ENCODE peak calls at places on chromosomes 16 and 17, in six cellular contexts. One of them, this sample, is unnamed. For H3K79me1, the result is how much of the 10 kb centered on the place peaks cover.

GRCh38 chr16:11757671-11758545 is 15.3 kb upstream of the TXNDC11 start:
- DNase-seq in trophoblast cell: no peak
- DNase-seq in H1: no peak
- DNase-seq in H9: no peak
- DNase-seq in IMR-90: peak
- DNase-seq in mesenchymal stem cell: peak
- DNase-seq in this sample: no peak

GRCh38 chr17:73754886-73755285 is 110.6 kb upstream of the SDK2 start:
- DNase-seq in H1: no peak
- DNase-seq in trophoblast cell: no peak
- DNase-seq in mesenchymal stem cell: no peak
- DNase-seq in H9: no peak
- DNase-seq in IMR-90: no peak
- DNase-seq in this sample: no peak

GRCh38 chr17:50903604-50904521 is 37.7 kb upstream of the TOB1 start:
- DNase-seq in H1: no peak
- DNase-seq in trophoblast cell: no peak
- DNase-seq in H9: no peak
- DNase-seq in IMR-90: peak
- DNase-seq in mesenchymal stem cell: peak
- DNase-seq in this sample: no peak

GRCh38 chr17:39231587-39232551 is 6.1 kb upstream of the STAC2 start:
- DNase-seq in mesenchymal stem cell: peak
- DNase-seq in H9: peak
- DNase-seq in H1: no peak
- DNase-seq in IMR-90: peak
- DNase-seq in trophoblast cell: no peak
- DNase-seq in this sample: no peak

GRCh38 chr16:87445486-87445885 is 47.3 kb downstream of the ZCCHC14 start:
- DNase-seq in trophoblast cell: no peak
- DNase-seq in H1: no peak
- DNase-seq in H9: no peak
- DNase-seq in IMR-90: peak
- DNase-seq in mesenchymal stem cell: peak
- DNase-seq in this sample: no peak

GRCh38 chr17:75785016-75785769 is 587 bp downstream of the UNK start:
- DNase-seq in IMR-90: peak
- DNase-seq in mesenchymal stem cell: peak
- DNase-seq in trophoblast cell: no peak
- DNase-seq in H1: no peak
- DNase-seq in H9: no peak
- DNase-seq in this sample: peak

GRCh38 chr16:68364601-68364998 is 53.8 kb downstream of the PRMT7 start:
- DNase-seq in H1: no peak
- DNase-seq in IMR-90: peak
- DNase-seq in H9: peak
- DNase-seq in mesenchymal stem cell: no peak
- DNase-seq in trophoblast cell: peak
- DNase-seq in this sample: no peak

GRCh38 chr16:74695450-74696422 is 4.9 kb downstream of the MLKL start:
- DNase-seq in H9: peak
- DNase-seq in H1: peak
- DNase-seq in IMR-90: peak
- DNase-seq in trophoblast cell: peak
- DNase-seq in mesenchymal stem cell: peak
- DNase-seq in this sample: peak

GRCh38 chr16:1991135-1991551 is 1.4 kb downstream of the SYNGR3 start:
- DNase-seq in mesenchymal stem cell: no peak
- DNase-seq in H9: no peak
- DNase-seq in H1: no peak
- DNase-seq in IMR-90: no peak
- DNase-seq in trophoblast cell: no peak
- DNase-seq in this sample: no peak

GRCh38 chr17:39513256-39513655 is 52.0 kb downstream of the CDK12 start:
- DNase-seq in trophoblast cell: no peak
- DNase-seq in mesenchymal stem cell: no peak
- DNase-seq in H9: no peak
- DNase-seq in H1: no peak
- DNase-seq in IMR-90: no peak
- DNase-seq in this sample: no peak

GRCh38 chr17:81666092-81666341 is 388 bp downstream of the OXLD1 start:
- DNase-seq in H1: no peak
- DNase-seq in H9: peak
- DNase-seq in mesenchymal stem cell: peak
- DNase-seq in IMR-90: peak
- DNase-seq in trophoblast cell: no peak
- DNase-seq in this sample: no peak

GRCh38 chr17:81666342-81667191 is at the start of the genes CCDC137 and OXLD1:
- DNase-seq in H1: peak
- DNase-seq in H9: peak
- DNase-seq in IMR-90: peak
- DNase-seq in mesenchymal stem cell: peak
- DNase-seq in trophoblast cell: peak
- DNase-seq in this sample: peak

GRCh38 chr17:81664051-81664470 is 2.3 kb downstream of the OXLD1 start:
- DNase-seq in mesenchymal stem cell: no peak
- DNase-seq in H9: no peak
- DNase-seq in H1: no peak
- DNase-seq in trophoblast cell: peak
- DNase-seq in IMR-90: no peak
- DNase-seq in this sample: no peak

GRCh38 chr17:81667754-81668153 is 1.2 kb downstream of the CCDC137 start:
- DNase-seq in IMR-90: no peak
- DNase-seq in H1: no peak
- DNase-seq in mesenchymal stem cell: no peak
- DNase-seq in H9: peak
- DNase-seq in trophoblast cell: no peak
- DNase-seq in this sample: no peak

DNA sequence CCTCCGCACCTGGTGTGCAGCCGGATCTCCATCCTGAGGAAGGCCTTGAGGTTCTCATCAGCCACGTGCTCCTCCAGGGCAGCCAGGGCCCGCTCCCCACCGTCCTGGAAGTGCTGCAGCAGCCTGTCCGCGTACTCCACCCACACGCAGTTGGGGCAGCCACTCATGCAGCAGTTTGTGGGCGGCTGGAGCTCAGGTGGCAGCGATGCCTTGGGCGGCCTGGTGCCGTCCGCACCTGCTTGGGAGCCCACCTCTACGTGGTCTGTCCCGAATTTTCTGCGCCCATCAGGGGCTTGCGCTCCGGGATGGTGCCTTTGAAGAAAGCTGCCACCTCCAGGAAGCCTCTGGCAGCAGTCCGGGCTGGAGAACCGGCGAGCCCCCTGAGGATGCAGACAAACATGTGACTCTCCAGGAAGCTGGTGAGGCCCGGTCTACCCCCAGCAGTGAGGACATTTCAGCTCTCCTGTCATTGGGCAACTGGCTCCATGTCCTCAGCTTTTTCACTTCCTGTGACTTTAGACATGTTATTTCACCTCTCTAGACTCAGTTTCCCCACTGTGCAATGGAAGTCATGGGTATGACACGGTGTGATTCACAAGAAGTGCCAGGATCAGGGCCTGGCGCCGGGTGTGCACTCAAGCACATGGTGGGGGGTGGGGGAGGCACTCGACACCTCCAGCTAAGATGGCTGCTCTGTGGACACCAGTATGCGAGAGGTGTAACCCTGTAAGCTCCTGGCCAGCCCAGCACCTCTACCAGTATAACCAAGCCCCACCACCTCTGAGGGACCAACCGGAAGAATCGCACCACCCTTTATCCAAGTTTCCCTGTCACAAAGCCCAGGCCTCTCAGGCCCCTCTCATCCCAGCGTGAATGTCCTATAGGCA is 957 bp downstream of the OXLD1 start:
- DNase-seq in mesenchymal stem cell: no peak
- DNase-seq in H1: no peak
- DNase-seq in IMR-90: peak
- DNase-seq in trophoblast cell: no peak
- DNase-seq in H9: peak
- DNase-seq in this sample: no peak
- H2BK5ac ChIP-seq in mesenchymal stem cell: peak
- H2BK5ac ChIP-seq in H1: peak
- H2BK5ac ChIP-seq in IMR-90: peak
- H2BK5ac ChIP-seq in trophoblast cell: peak
- H2BK5ac ChIP-seq in H9: no peak
- H2BK5ac ChIP-seq in this sample: no peak

GRCh38 chr16:89319628-89319882 is 102.1 kb downstream of the ZNF778 start:
- DNase-seq in mesenchymal stem cell: no peak
- DNase-seq in H1: no peak
- DNase-seq in trophoblast cell: no peak
- DNase-seq in H9: no peak
- DNase-seq in IMR-90: no peak
- DNase-seq in this sample: no peak

GRCh38 chr16:89319883-89320716 is 102.6 kb downstream of the ZNF778 start:
- DNase-seq in IMR-90: peak
- DNase-seq in H1: no peak
- DNase-seq in trophoblast cell: peak
- DNase-seq in H9: peak
- DNase-seq in mesenchymal stem cell: peak
- DNase-seq in this sample: no peak

GRCh38 chr16:89317729-89318429 is 100.4 kb downstream of the ZNF778 start:
- DNase-seq in H9: no peak
- DNase-seq in mesenchymal stem cell: no peak
- DNase-seq in trophoblast cell: no peak
- DNase-seq in IMR-90: no peak
- DNase-seq in H1: no peak
- DNase-seq in this sample: no peak

GRCh38 chr16:89318430-89318758 is 100.9 kb downstream of the ZNF778 start:
- DNase-seq in mesenchymal stem cell: no peak
- DNase-seq in H9: no peak
- DNase-seq in IMR-90: no peak
- DNase-seq in H1: no peak
- DNase-seq in trophoblast cell: no peak
- DNase-seq in this sample: no peak

GRCh38 chr16:89318871-89319627 is 101.5 kb downstream of the ZNF778 start:
- DNase-seq in H1: no peak
- DNase-seq in IMR-90: no peak
- DNase-seq in trophoblast cell: no peak
- DNase-seq in mesenchymal stem cell: no peak
- DNase-seq in H9: no peak
- DNase-seq in this sample: no peak
- H3K79me1 ChIP-seq in H1: under half
- H3K79me1 ChIP-seq in IMR-90: half or more
- H3K79me1 ChIP-seq in trophoblast cell: under half
- H3K79me1 ChIP-seq in mesenchymal stem cell: under half
- H3K79me1 ChIP-seq in H9: under half
- H3K79me1 ChIP-seq in this sample: under half

GRCh38 chr17:47916489-47917208 is 20.6 kb downstream of the SP2 start:
- DNase-seq in H1: no peak
- DNase-seq in mesenchymal stem cell: no peak
- DNase-seq in trophoblast cell: no peak
- DNase-seq in IMR-90: no peak
- DNase-seq in H9: no peak
- DNase-seq in this sample: no peak

GRCh38 chr17:47918003-47918402 is 22.0 kb downstream of the SP2 start:
- DNase-seq in IMR-90: no peak
- DNase-seq in H9: no peak
- DNase-seq in mesenchymal stem cell: no peak
- DNase-seq in H1: no peak
- DNase-seq in trophoblast cell: no peak
- DNase-seq in this sample: no peak

GRCh38 chr17:47918991-47919390 is 22.4 kb upstream of the PNPO start:
- DNase-seq in mesenchymal stem cell: no peak
- DNase-seq in trophoblast cell: no peak
- DNase-seq in IMR-90: no peak
- DNase-seq in H1: no peak
- DNase-seq in H9: no peak
- DNase-seq in this sample: no peak

GRCh38 chr17:47915667-47916242 is 19.7 kb downstream of the SP2 start:
- DNase-seq in mesenchymal stem cell: no peak
- DNase-seq in IMR-90: no peak
- DNase-seq in H1: no peak
- DNase-seq in trophoblast cell: no peak
- DNase-seq in H9: no peak
- DNase-seq in this sample: no peak

DNA sequence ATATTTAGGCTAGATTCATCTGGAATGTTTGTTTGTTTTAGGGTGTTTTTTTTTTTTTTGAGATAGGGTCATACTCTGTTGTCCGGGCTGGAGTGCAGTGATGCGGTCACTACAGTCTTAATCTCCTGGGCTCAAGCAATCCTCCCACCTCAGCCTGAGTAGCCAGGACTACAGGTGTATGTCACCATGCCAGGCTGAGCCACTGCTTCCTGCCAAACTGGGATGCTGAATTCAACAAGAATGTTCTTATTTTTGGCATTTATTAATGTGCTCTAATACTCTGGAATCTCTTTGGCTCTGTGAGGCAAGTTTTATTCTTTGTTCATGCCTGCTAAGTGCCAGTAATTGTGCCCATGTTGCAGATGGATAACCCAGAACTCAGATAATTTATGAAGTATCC is 21.5 kb downstream of the SP2 start:
- DNase-seq in H9: no peak
- DNase-seq in IMR-90: no peak
- DNase-seq in trophoblast cell: no peak
- DNase-seq in mesenchymal stem cell: no peak
- DNase-seq in H1: no peak
- DNase-seq in this sample: no peak
- H4K91ac ChIP-seq in H9: no peak
- H4K91ac ChIP-seq in IMR-90: no peak
- H4K91ac ChIP-seq in trophoblast cell: no peak
- H4K91ac ChIP-seq in mesenchymal stem cell: no peak
- H4K91ac ChIP-seq in H1: no peak
- H4K91ac ChIP-seq in this sample: no peak

GRCh38 chr17:66950886-66951604 is 13.5 kb upstream of the CACNG4 start:
- DNase-seq in H9: no peak
- DNase-seq in H1: no peak
- DNase-seq in mesenchymal stem cell: no peak
- DNase-seq in trophoblast cell: no peak
- DNase-seq in IMR-90: no peak
- DNase-seq in this sample: no peak

GRCh38 chr17:66952681-66953638 is 11.5 kb upstream of the CACNG4 start:
- DNase-seq in trophoblast cell: no peak
- DNase-seq in IMR-90: no peak
- DNase-seq in H9: peak
- DNase-seq in H1: no peak
- DNase-seq in mesenchymal stem cell: no peak
- DNase-seq in this sample: no peak

GRCh38 chr17:66953661-66954060 is 10.8 kb upstream of the CACNG4 start:
- DNase-seq in H1: no peak
- DNase-seq in trophoblast cell: no peak
- DNase-seq in H9: no peak
- DNase-seq in IMR-90: no peak
- DNase-seq in mesenchymal stem cell: no peak
- DNase-seq in this sample: no peak

GRCh38 chr17:66951605-66951953 is 12.9 kb upstream of the CACNG4 start:
- DNase-seq in H9: peak
- DNase-seq in mesenchymal stem cell: no peak
- DNase-seq in H1: no peak
- DNase-seq in IMR-90: no peak
- DNase-seq in trophoblast cell: peak
- DNase-seq in this sample: no peak

DNA sequence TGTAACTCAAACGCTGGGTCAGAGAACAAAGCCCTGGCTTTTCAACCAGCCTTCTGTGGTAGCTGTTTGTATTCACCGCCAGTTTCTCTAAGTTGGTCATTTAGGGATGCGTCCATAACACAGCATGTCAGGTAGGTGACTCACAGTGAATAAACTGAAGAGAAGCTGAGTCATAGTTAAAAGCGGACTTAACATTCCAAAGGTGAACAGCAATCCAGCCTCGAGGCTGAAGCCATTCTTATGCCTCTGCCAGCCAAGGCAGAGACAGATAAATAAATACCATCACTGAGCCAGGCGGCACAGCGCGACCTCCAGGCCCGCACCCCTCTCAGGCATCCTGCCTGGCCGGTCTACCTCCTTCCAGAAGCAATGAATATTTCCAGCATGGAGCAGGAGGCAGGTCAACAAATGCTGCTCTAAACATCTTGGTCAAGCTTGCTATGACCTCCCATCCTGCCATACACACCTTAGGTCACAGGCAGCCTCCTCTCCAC is 12.4 kb upstream of the CACNG4 start:
- DNase-seq in IMR-90: peak
- DNase-seq in trophoblast cell: peak
- DNase-seq in H9: peak
- DNase-seq in mesenchymal stem cell: peak
- DNase-seq in H1: peak
- DNase-seq in this sample: no peak
- H2BK5ac ChIP-seq in IMR-90: peak
- H2BK5ac ChIP-seq in trophoblast cell: peak
- H2BK5ac ChIP-seq in H9: no peak
- H2BK5ac ChIP-seq in mesenchymal stem cell: peak
- H2BK5ac ChIP-seq in H1: peak
- H2BK5ac ChIP-seq in this sample: no peak